ENCODE peak calls at places on chromosome 19, in ten cellular contexts. I is cardiac muscle cell; R is AG04450; Z is SJSA1; W is HepG2; L is tibial nerve; G is colonic mucosa; P is left lung; J is naive thymus-derived CD4-positive, alpha-beta T cell; X is upper lobe of left lung. U is an unnamed sample. For H3K27me3, the result is how much of the 10 kb centered on the place peaks cover.

GRCh38 chr19:49331616-49332055 is 3.6 kb upstream of the CD37 start:
- DNase-seq in G (peak), P (peak), L (no peak), Z (peak), R (no peak), W (peak), I (peak), J (peak), X (no peak), U (peak)

GRCh38 chr19:35518313-35518712 is 4.9 kb upstream of the DMKN start:
- DNase-seq in I (peak), X (no peak), Z (peak), J (no peak), G (no peak), W (no peak), P (no peak), L (no peak), R (peak), U (no peak)

GRCh38 chr19:5369962-5370367 is 29.4 kb upstream of the PTPRS start:
- DNase-seq in J (peak), W (peak), R (no peak), G (peak), I (peak), P (no peak), L (no peak), Z (peak), X (no peak), U (peak)

GRCh38 chr19:16615788-16616187 is 12.2 kb downstream of the MED26 start:
- DNase-seq in X (no peak), W (no peak), I (no peak), P (no peak), R (no peak), J (no peak), L (no peak), G (no peak), Z (no peak), U (no peak)

GRCh38 chr19:49988433-49988832 is 27.5 kb upstream of the SIGLEC11 start:
- DNase-seq in W (no peak), J (no peak), I (no peak), L (no peak), P (no peak), R (peak), G (no peak), Z (peak), X (no peak), U (no peak)

GRCh38 chr19:1069009-1069779 is 2.2 kb downstream of the ARHGAP45 start:
- DNase-seq in Z (no peak), G (peak), L (peak), P (peak), J (peak), X (peak), R (no peak), W (no peak), I (no peak), U (no peak)

GRCh38 chr19:16814526-16815100 is 14.6 kb upstream of the SIN3B start:
- DNase-seq in P (no peak), Z (no peak), I (peak), R (no peak), X (no peak), J (no peak), L (no peak), W (no peak), G (no peak), U (no peak)

GRCh38 chr19:38310279-38310670 is 5.5 kb downstream of the YIF1B start:
- DNase-seq in R (no peak), P (no peak), L (no peak), X (no peak), I (no peak), Z (no peak), J (no peak), W (no peak), G (no peak), U (no peak)

GRCh38 chr19:17703823-17704463 is 15.3 kb upstream of the MAP1S start:
- DNase-seq in L (peak), I (peak), Z (no peak), P (no peak), G (peak), W (peak), R (no peak), X (no peak), J (peak), U (peak)

GRCh38 chr19:16327911-16328823 is 3.5 kb downstream of the KLF2 start:
- DNase-seq in W (no peak), Z (peak), P (peak), I (peak), G (peak), R (peak), X (no peak), L (peak), J (peak), U (no peak)

GRCh38 chr19:1232652-1233360 is 5.0 kb downstream of the CBARP start:
- DNase-seq in W (no peak), G (no peak), R (no peak), J (no peak), I (peak), Z (no peak), X (peak), P (peak), L (no peak), U (peak)

GRCh38 chr19:10289836-10290438 is at the start of gene ICAM5:
- DNase-seq in I (peak), L (no peak), P (no peak), Z (no peak), W (no peak), J (no peak), R (no peak), G (no peak), X (peak), U (no peak)

GRCh38 chr19:342128-342455 is 2.5 kb downstream of the MIER2 start:
- DNase-seq in X (no peak), P (no peak), J (no peak), Z (no peak), W (no peak), I (no peak), L (no peak), R (no peak), G (no peak), U (no peak)

GRCh38 chr19:55255618-55256423 is 3.0 kb downstream of the PPP6R1 start:
- DNase-seq in I (peak), L (no peak), W (peak), P (no peak), J (no peak), Z (no peak), X (no peak), R (no peak), G (no peak), U (no peak)

GRCh38 chr19:2345076-2345475 is 15.0 kb upstream of the TMPRSS9 start:
- DNase-seq in J (no peak), I (no peak), X (peak), W (no peak), R (no peak), Z (no peak), G (no peak), P (no peak), L (no peak), U (no peak)

GRCh38 chr19:5125797-5126497 is 157.0 kb downstream of the KDM4B start:
- DNase-seq in P (no peak), G (no peak), X (no peak), I (peak), Z (no peak), R (no peak), L (no peak), W (no peak), J (no peak), U (no peak)

GRCh38 chr19:18436651-18437478 is 1.1 kb downstream of the ISYNA1 start:
- DNase-seq in J (peak), W (peak), G (peak), X (peak), I (peak), P (peak), L (peak), R (no peak), Z (peak), U (peak)

GRCh38 chr19:55156202-55157063 is 1.1 kb downstream of the TNNI3 start:
- DNase-seq in P (no peak), R (no peak), W (peak), X (peak), I (peak), L (no peak), G (peak), J (no peak), Z (no peak), U (no peak)

GRCh38 chr19:21586341-21587116 is 81.1 kb downstream of the ZNF429 start:
- DNase-seq in W (no peak), G (no peak), I (no peak), P (no peak), Z (no peak), R (no peak), L (no peak), J (peak), X (peak), U (no peak)

GRCh38 chr19:4713384-4713951 is 10.2 kb downstream of the DPP9 start:
- DNase-seq in W (no peak), L (peak), Z (peak), P (peak), X (peak), I (peak), R (peak), G (peak), J (no peak), U (no peak)

GRCh38 chr19:49595819-49596404 is 4.9 kb downstream of the PRR12 start:
- DNase-seq in P (no peak), X (peak), Z (no peak), R (no peak), G (no peak), L (no peak), J (no peak), W (no peak), I (no peak), U (no peak)

GRCh38 chr19:42166336-42166735 is 34.1 kb upstream of the POU2F2 start:
- DNase-seq in W (no peak), G (no peak), X (no peak), Z (no peak), P (no peak), I (no peak), R (no peak), L (no peak), J (no peak), U (no peak)

GRCh38 chr19:15297416-15298224 is 34.7 kb downstream of the BRD4 start:
- DNase-seq in G (peak), R (peak), J (peak), P (no peak), L (no peak), Z (no peak), I (peak), X (no peak), W (peak), U (peak)

GRCh38 chr19:35265126-35265995 is 3.4 kb upstream of the USF2 start:
- DNase-seq in Z (no peak), W (no peak), P (peak), X (no peak), J (no peak), L (no peak), I (no peak), G (no peak), R (no peak), U (no peak)

GRCh38 chr19:55681131-55682087 is 6.4 kb downstream of the EPN1 start:
- DNase-seq in I (no peak), Z (no peak), R (no peak), L (no peak), J (no peak), P (no peak), X (no peak), W (no peak), G (no peak), U (no peak)

GRCh38 chr19:49560358-49560900 is 19.9 kb downstream of the NOSIP start:
- DNase-seq in W (no peak), P (no peak), R (no peak), X (no peak), Z (no peak), J (no peak), I (no peak), L (peak), G (no peak), U (peak)

GRCh38 chr19:19062454-19063182 is 1.2 kb upstream of the SLC25A42 start:
- DNase-seq in W (peak), I (no peak), L (no peak), G (no peak), X (no peak), P (peak), J (no peak), R (peak), Z (peak), U (peak)

GRCh38 chr19:18379803-18380747 is 5.9 kb upstream of the GDF15 start:
- DNase-seq in L (peak), J (no peak), G (peak), Z (no peak), W (peak), I (peak), X (no peak), R (peak), P (peak), U (peak)

GRCh38 chr19:38831142-38831605 is 420 bp downstream of the ECH1 start:
- DNase-seq in W (peak), L (peak), R (peak), I (peak), Z (no peak), J (no peak), X (peak), G (peak), P (peak), U (peak)

GRCh38 chr19:55224038-55224665 is 4.4 kb downstream of the TMEM86B start:
- DNase-seq in R (no peak), G (no peak), P (no peak), W (no peak), L (no peak), Z (no peak), J (no peak), X (no peak), I (no peak), U (no peak)

GRCh38 chr19:55437410-55437809 is 5.7 kb downstream of the SHISA7 start:
- DNase-seq in P (peak), L (no peak), G (peak), J (no peak), Z (peak), X (peak), W (peak), R (no peak), I (peak), U (peak)

GRCh38 chr19:4970558-4971423 is 1.9 kb downstream of the KDM4B start:
- DNase-seq in Z (no peak), I (peak), G (peak), J (peak), P (no peak), R (no peak), L (no peak), W (peak), X (peak), U (no peak)

GRCh38 chr19:940591-941291 is 14.9 kb downstream of the ARID3A start:
- DNase-seq in I (no peak), Z (peak), W (no peak), J (peak), L (peak), R (peak), G (peak), P (peak), X (peak), U (no peak)

GRCh38 chr19:35045667-35046300 is 4.3 kb downstream of the HPN start:
- DNase-seq in J (peak), W (no peak), R (no peak), I (peak), L (no peak), G (no peak), Z (no peak), P (no peak), X (no peak), U (no peak)

GRCh38 chr19:16645140-16645539 is 14.8 kb downstream of the SMIM7 start:
- DNase-seq in P (no peak), W (no peak), I (no peak), J (no peak), L (no peak), G (no peak), X (no peak), R (no peak), Z (no peak), U (no peak)

DNA sequence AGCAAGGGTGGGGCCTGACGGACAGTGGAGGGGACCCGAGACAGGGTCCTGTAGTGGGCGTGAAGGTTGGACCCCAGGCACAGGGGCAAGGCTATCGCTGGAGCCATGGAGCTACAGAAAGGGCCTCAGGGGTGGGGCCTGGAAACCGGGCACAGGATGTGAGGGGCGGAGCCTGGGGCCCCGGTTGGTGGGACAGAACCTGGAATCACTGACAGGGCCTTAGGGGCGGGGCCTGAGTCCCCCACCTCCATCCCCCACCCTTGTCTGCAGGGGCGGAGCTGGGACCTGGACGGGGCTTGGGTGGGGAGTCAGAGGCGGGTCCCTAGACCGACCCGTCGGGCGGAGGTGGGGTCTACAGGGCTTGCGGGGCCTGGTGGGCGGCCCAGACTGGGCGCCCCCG is 26.0 kb downstream of the DCAF15 start:
- DNase-seq in R (no peak), W (no peak), Z (no peak), I (peak), L (peak), P (peak), J (no peak), G (peak), X (peak), U (peak)
- H3K27ac ChIP-seq in R (no peak), W (no peak), Z (no peak), I (no peak), L (peak), P (peak), J (peak), G (peak), X (peak), U (no peak)

GRCh38 chr19:3463959-3464796 is 16.1 kb downstream of the SMIM24 start:
- DNase-seq in I (no peak), Z (no peak), W (no peak), J (no peak), P (no peak), R (no peak), G (no peak), X (peak), L (no peak), U (no peak)
- H3K4me3 ChIP-seq in I (no peak), Z (no peak), W (no peak), J (no peak), P (no peak), R (no peak), G (no peak), X (no peak), L (no peak), U (no peak)

GRCh38 chr19:31355330-31356289 is 6.4 kb upstream of the TSHZ3 start:
- DNase-seq in Z (no peak), I (no peak), X (no peak), W (no peak), P (no peak), J (no peak), R (no peak), G (no peak), L (no peak), U (no peak)
- H3K27me3 ChIP-seq in Z (under half), I (half or more), X (under half), W (under half), P (half or more), J (under half), R (under half), G (half or more), L (under half), U (under half)

DNA sequence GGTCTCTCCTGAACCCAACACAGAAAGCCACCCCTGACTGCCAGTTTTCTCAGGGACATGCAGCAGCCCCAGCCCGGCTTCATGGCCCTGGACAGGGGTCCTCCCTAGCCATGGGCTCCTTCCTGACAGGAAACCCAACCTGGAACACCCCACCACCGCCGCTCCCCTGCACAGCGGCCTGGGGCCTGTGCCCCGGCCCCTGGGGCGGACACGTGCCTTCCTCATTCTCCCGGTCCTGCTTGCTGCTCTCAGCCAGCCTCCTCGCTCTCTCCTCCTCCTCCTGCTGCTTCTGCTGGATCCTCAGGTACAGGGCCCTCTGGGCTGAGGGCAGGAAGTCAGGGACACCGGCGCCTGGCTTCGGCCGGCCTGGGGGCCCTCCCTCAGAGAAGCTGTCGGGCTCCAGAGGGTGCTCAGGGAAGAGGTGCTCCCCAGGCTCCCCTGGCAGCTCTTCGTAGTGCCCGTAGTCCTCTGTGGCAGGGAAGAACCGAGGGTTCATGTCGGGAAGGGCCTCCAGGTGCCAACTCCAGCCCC is 20.5 kb upstream of the TMEM160 start:
- DNase-seq in X (no peak), R (no peak), Z (no peak), I (no peak), J (no peak), P (no peak), G (no peak), W (no peak), L (no peak), U (no peak)
- H3K27ac ChIP-seq in X (no peak), R (no peak), Z (no peak), I (no peak), J (no peak), P (no peak), G (no peak), W (no peak), L (no peak), U (no peak)

GRCh38 chr19:46955813-46956371 is 63.7 kb upstream of the NPAS1 start:
- DNase-seq in X (no peak), I (no peak), R (no peak), J (no peak), P (no peak), W (no peak), G (no peak), Z (no peak), L (no peak), U (no peak)

GRCh38 chr19:46954502-46955004 is 65.1 kb upstream of the NPAS1 start:
- DNase-seq in W (peak), G (no peak), J (no peak), R (no peak), I (no peak), Z (no peak), L (no peak), P (no peak), X (no peak), U (no peak)

GRCh38 chr19:46952874-46953273 is 66.8 kb upstream of the NPAS1 start:
- DNase-seq in W (no peak), R (no peak), L (no peak), X (no peak), G (no peak), J (no peak), I (no peak), Z (no peak), P (no peak), U (no peak)

GRCh38 chr19:46953955-46954501 is 65.6 kb upstream of the NPAS1 start:
- DNase-seq in I (no peak), X (no peak), W (peak), J (no peak), G (no peak), P (no peak), Z (no peak), R (no peak), L (no peak), U (peak)

DNA sequence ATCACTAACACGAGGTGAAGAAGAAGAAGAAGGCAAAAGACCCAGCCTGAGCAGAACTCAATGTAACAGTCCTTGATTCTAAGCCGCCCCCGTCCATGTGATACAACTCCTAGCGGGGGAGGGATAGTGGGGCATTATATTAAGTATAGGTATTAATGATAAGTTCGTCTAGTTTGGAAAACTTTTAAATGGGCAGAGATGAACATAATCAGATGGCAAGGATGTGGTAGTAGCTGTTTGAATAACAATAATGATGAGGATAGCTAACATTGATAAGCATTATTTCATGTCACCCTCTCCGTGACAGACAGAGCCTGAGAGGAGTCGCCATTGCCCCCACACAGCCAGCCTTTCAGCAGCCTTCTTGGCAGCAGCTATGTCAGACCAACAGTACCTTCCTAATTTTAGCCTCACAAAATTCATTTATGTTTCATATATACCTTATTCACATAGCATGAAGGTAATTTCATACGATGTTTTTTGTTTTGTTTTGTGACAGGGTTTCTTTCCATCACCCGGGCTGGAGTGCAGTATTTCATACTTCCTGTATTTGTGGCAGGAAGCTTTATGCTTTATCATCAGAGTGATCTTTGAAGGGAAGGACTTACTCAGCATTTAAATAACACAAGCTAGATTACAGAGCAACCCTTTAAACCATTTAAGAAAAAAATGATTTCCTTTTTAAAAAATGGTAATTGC is 64.4 kb upstream of the NPAS1 start:
- DNase-seq in Z (no peak), R (no peak), I (peak), W (peak), G (no peak), J (peak), L (no peak), X (no peak), P (no peak), U (no peak)
- H3K4me3 ChIP-seq in Z (no peak), R (no peak), I (no peak), W (peak), G (no peak), J (peak), L (no peak), X (peak), P (peak), U (no peak)

GRCh38 chr19:47417107-47417745 is 2.1 kb downstream of the MEIS3 start:
- DNase-seq in I (no peak), G (no peak), P (no peak), Z (no peak), L (no peak), W (no peak), R (no peak), J (no peak), X (peak), U (no peak)

GRCh38 chr19:47416667-47417033 is 2.7 kb downstream of the MEIS3 start:
- DNase-seq in G (no peak), J (no peak), R (no peak), L (no peak), W (no peak), Z (no peak), I (no peak), X (no peak), P (no peak), U (no peak)

GRCh38 chr19:47418595-47419036 is 711 bp downstream of the MEIS3 start:
- DNase-seq in R (no peak), W (no peak), X (no peak), J (no peak), P (no peak), I (no peak), L (no peak), G (no peak), Z (no peak), U (peak)

GRCh38 chr19:47419037-47419783 is at the start of gene MEIS3:
- DNase-seq in X (peak), G (no peak), J (no peak), L (no peak), I (no peak), Z (no peak), P (no peak), W (no peak), R (no peak), U (no peak)

GRCh38 chr19:47417746-47418594 is 1.4 kb downstream of the MEIS3 start:
- DNase-seq in L (no peak), R (no peak), I (no peak), J (no peak), Z (no peak), G (no peak), W (no peak), P (no peak), X (no peak), U (no peak)
- H3K27me3 ChIP-seq in L (under half), R (under half), I (under half), J (under half), Z (under half), G (under half), W (under half), P (under half), X (under half), U (under half)

U was measured in SJCRH30.